ENCODE peak calls at places on chromosome 4, in ten cellular contexts. One of them, this sample, is unnamed. For H3K36me3, the result is how much of the 10 kb centered on the place peaks cover.

GRCh38 chr4:174553828-174554227 is 31.5 kb upstream of the HPGD start:
- DNase-seq in right lobe of liver: no peak
- DNase-seq in endothelial cell of umbilical vein: no peak
- DNase-seq in right atrium auricular region: no peak
- DNase-seq in heart right ventricle: no peak
- DNase-seq in kidney: no peak
- DNase-seq in lower lobe of right lung: no peak
- DNase-seq in psoas muscle: no peak
- DNase-seq in esophagus squamous epithelium: no peak
- DNase-seq in K562: no peak
- DNase-seq in this sample: no peak

GRCh38 chr4:15438939-15439524 is 11.2 kb downstream of the C1QTNF7 start:
- DNase-seq in right lobe of liver: no peak
- DNase-seq in endothelial cell of umbilical vein: no peak
- DNase-seq in right atrium auricular region: no peak
- DNase-seq in heart right ventricle: no peak
- DNase-seq in kidney: no peak
- DNase-seq in lower lobe of right lung: no peak
- DNase-seq in psoas muscle: no peak
- DNase-seq in esophagus squamous epithelium: no peak
- DNase-seq in K562: no peak
- DNase-seq in this sample: no peak

GRCh38 chr4:6917445-6918241 is 8.0 kb downstream of the TBC1D14 start:
- DNase-seq in right lobe of liver: peak
- DNase-seq in endothelial cell of umbilical vein: peak
- DNase-seq in right atrium auricular region: peak
- DNase-seq in heart right ventricle: peak
- DNase-seq in kidney: peak
- DNase-seq in lower lobe of right lung: peak
- DNase-seq in psoas muscle: peak
- DNase-seq in esophagus squamous epithelium: peak
- DNase-seq in K562: peak
- DNase-seq in this sample: peak

GRCh38 chr4:150316332-150317205 is 238.3 kb downstream of the DCLK2 start:
- DNase-seq in right lobe of liver: no peak
- DNase-seq in endothelial cell of umbilical vein: no peak
- DNase-seq in right atrium auricular region: no peak
- DNase-seq in heart right ventricle: no peak
- DNase-seq in kidney: no peak
- DNase-seq in lower lobe of right lung: no peak
- DNase-seq in psoas muscle: no peak
- DNase-seq in esophagus squamous epithelium: no peak
- DNase-seq in K562: no peak
- DNase-seq in this sample: no peak

GRCh38 chr4:144985536-144985935 is 112.5 kb downstream of the ANAPC10 start:
- DNase-seq in right lobe of liver: no peak
- DNase-seq in endothelial cell of umbilical vein: no peak
- DNase-seq in right atrium auricular region: no peak
- DNase-seq in heart right ventricle: no peak
- DNase-seq in kidney: no peak
- DNase-seq in lower lobe of right lung: no peak
- DNase-seq in psoas muscle: no peak
- DNase-seq in esophagus squamous epithelium: no peak
- DNase-seq in K562: no peak
- DNase-seq in this sample: no peak

GRCh38 chr4:100022792-100023222 is 72.7 kb upstream of the H2AZ1 start:
- DNase-seq in right lobe of liver: no peak
- DNase-seq in endothelial cell of umbilical vein: no peak
- DNase-seq in right atrium auricular region: no peak
- DNase-seq in heart right ventricle: no peak
- DNase-seq in kidney: no peak
- DNase-seq in lower lobe of right lung: no peak
- DNase-seq in psoas muscle: no peak
- DNase-seq in esophagus squamous epithelium: no peak
- DNase-seq in K562: no peak
- DNase-seq in this sample: peak

GRCh38 chr4:85402371-85402770 is 72.6 kb upstream of the ARHGAP24 start:
- DNase-seq in right lobe of liver: no peak
- DNase-seq in endothelial cell of umbilical vein: no peak
- DNase-seq in right atrium auricular region: no peak
- DNase-seq in heart right ventricle: no peak
- DNase-seq in kidney: no peak
- DNase-seq in lower lobe of right lung: no peak
- DNase-seq in psoas muscle: no peak
- DNase-seq in esophagus squamous epithelium: no peak
- DNase-seq in K562: no peak
- DNase-seq in this sample: no peak

GRCh38 chr4:31107362-31107761 is 387.2 kb downstream of the PCDH7 start:
- DNase-seq in right lobe of liver: no peak
- DNase-seq in endothelial cell of umbilical vein: peak
- DNase-seq in right atrium auricular region: no peak
- DNase-seq in heart right ventricle: no peak
- DNase-seq in kidney: no peak
- DNase-seq in lower lobe of right lung: no peak
- DNase-seq in psoas muscle: no peak
- DNase-seq in esophagus squamous epithelium: no peak
- DNase-seq in K562: no peak
- DNase-seq in this sample: no peak

GRCh38 chr4:158769175-158769831 is 477 bp downstream of the FNIP2 start:
- DNase-seq in right lobe of liver: peak
- DNase-seq in endothelial cell of umbilical vein: peak
- DNase-seq in right atrium auricular region: peak
- DNase-seq in heart right ventricle: peak
- DNase-seq in kidney: peak
- DNase-seq in lower lobe of right lung: peak
- DNase-seq in psoas muscle: peak
- DNase-seq in esophagus squamous epithelium: no peak
- DNase-seq in K562: peak
- DNase-seq in this sample: peak

DNA sequence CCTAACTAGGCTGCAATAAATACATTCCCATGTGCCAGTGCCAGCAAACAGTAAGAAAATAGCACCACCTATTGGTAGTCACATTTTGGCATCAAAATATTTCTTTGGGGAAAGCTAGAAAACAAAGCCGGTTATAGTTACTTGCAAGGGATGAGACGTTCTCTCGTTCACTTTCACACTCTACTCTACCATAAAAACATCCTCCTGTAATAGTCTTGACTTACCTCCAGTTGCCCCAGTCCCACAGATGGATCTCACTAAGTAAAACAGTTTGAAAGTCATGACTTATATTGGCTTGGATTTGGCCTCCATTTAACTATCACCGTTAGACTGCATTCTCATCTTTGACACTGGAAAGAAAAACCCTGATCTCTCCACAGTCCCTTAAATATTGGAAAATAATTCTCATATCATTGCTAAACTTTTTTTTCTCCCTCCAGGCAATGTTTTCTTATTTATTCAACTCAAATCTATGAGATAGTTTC is 9.7 kb downstream of the BMP3 start:
- DNase-seq in right lobe of liver: no peak
- DNase-seq in endothelial cell of umbilical vein: peak
- DNase-seq in right atrium auricular region: no peak
- DNase-seq in heart right ventricle: no peak
- DNase-seq in kidney: no peak
- DNase-seq in lower lobe of right lung: no peak
- DNase-seq in psoas muscle: no peak
- DNase-seq in esophagus squamous epithelium: no peak
- DNase-seq in K562: peak
- DNase-seq in this sample: no peak
- TF ChIP-seq CTCF in right lobe of liver: peak
- TF ChIP-seq CTCF in endothelial cell of umbilical vein: peak
- TF ChIP-seq CTCF in right atrium auricular region: peak
- TF ChIP-seq CTCF in heart right ventricle: no peak
- TF ChIP-seq CTCF in kidney: peak
- TF ChIP-seq CTCF in lower lobe of right lung: peak
- TF ChIP-seq CTCF in psoas muscle: peak
- TF ChIP-seq CTCF in esophagus squamous epithelium: peak
- TF ChIP-seq CTCF in K562: peak
- TF ChIP-seq CTCF in this sample: peak

DNA sequence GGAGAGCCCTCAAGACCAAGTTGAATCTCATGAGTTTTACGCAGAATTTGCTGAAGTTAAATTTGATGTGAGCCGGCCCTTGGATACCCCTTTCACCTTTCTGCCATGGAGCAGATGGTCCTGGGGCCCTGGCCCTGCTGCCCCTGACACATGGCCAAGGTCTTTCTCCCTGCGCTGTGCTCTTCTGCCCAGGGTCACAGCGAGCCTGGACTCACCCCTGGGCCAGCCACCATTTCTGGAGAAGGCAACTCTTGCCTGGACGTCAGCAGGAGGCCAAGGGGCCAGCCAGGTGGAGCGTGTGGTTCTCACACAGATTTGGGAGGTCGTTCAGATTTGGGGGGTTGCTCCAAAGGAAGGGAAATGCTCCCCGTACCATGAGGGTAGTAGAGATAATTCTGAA is 30.0 kb downstream of the PCGF3 start:
- DNase-seq in right lobe of liver: no peak
- DNase-seq in endothelial cell of umbilical vein: no peak
- DNase-seq in right atrium auricular region: no peak
- DNase-seq in heart right ventricle: no peak
- DNase-seq in kidney: no peak
- DNase-seq in lower lobe of right lung: no peak
- DNase-seq in psoas muscle: peak
- DNase-seq in esophagus squamous epithelium: no peak
- DNase-seq in K562: no peak
- DNase-seq in this sample: no peak
- H3K36me3 ChIP-seq in right lobe of liver: under half
- H3K36me3 ChIP-seq in endothelial cell of umbilical vein: half or more
- H3K36me3 ChIP-seq in right atrium auricular region: half or more
- H3K36me3 ChIP-seq in heart right ventricle: under half
- H3K36me3 ChIP-seq in kidney: under half
- H3K36me3 ChIP-seq in lower lobe of right lung: half or more
- H3K36me3 ChIP-seq in psoas muscle: under half
- H3K36me3 ChIP-seq in esophagus squamous epithelium: half or more
- H3K36me3 ChIP-seq in K562: half or more
- H3K36me3 ChIP-seq in this sample: half or more

DNA sequence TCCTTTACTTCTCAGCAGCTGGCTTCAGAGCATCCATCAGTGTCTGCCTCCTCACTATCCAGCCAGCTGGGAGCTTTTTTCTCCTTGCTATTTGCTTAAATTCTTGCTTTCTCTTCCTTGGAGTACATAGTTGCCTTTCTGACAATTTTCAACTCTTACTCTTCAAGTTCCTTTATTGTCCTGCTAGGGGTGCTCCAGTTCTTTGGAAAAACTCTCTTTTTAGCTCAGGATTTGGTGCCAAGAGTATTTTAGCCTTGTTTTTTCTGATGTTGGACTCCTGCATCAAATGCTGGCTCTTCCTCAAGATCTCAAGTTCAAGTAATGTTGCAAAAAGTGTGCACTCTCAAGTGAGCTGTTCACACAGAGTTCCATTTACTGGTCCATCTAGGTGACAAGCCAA is 126.4 kb downstream of the KDR start:
- DNase-seq in right lobe of liver: no peak
- DNase-seq in endothelial cell of umbilical vein: peak
- DNase-seq in right atrium auricular region: no peak
- DNase-seq in heart right ventricle: no peak
- DNase-seq in kidney: no peak
- DNase-seq in lower lobe of right lung: no peak
- DNase-seq in psoas muscle: no peak
- DNase-seq in esophagus squamous epithelium: no peak
- DNase-seq in K562: no peak
- DNase-seq in this sample: no peak
- TF ChIP-seq CTCF in right lobe of liver: peak
- TF ChIP-seq CTCF in endothelial cell of umbilical vein: peak
- TF ChIP-seq CTCF in right atrium auricular region: peak
- TF ChIP-seq CTCF in heart right ventricle: peak
- TF ChIP-seq CTCF in kidney: peak
- TF ChIP-seq CTCF in lower lobe of right lung: peak
- TF ChIP-seq CTCF in psoas muscle: peak
- TF ChIP-seq CTCF in esophagus squamous epithelium: peak
- TF ChIP-seq CTCF in K562: peak
- TF ChIP-seq CTCF in this sample: no peak

GRCh38 chr4:1318046-1318375 is 28.3 kb downstream of the MAEA start:
- DNase-seq in right lobe of liver: peak
- DNase-seq in endothelial cell of umbilical vein: no peak
- DNase-seq in right atrium auricular region: no peak
- DNase-seq in heart right ventricle: no peak
- DNase-seq in kidney: peak
- DNase-seq in lower lobe of right lung: no peak
- DNase-seq in psoas muscle: no peak
- DNase-seq in esophagus squamous epithelium: no peak
- DNase-seq in K562: no peak
- DNase-seq in this sample: no peak

GRCh38 chr4:1318488-1319213 is 28.4 kb upstream of the UVSSA start:
- DNase-seq in right lobe of liver: peak
- DNase-seq in endothelial cell of umbilical vein: no peak
- DNase-seq in right atrium auricular region: no peak
- DNase-seq in heart right ventricle: no peak
- DNase-seq in kidney: peak
- DNase-seq in lower lobe of right lung: peak
- DNase-seq in psoas muscle: peak
- DNase-seq in esophagus squamous epithelium: no peak
- DNase-seq in K562: peak
- DNase-seq in this sample: no peak

GRCh38 chr4:1315838-1316536 is 26.3 kb downstream of the MAEA start:
- DNase-seq in right lobe of liver: no peak
- DNase-seq in endothelial cell of umbilical vein: no peak
- DNase-seq in right atrium auricular region: no peak
- DNase-seq in heart right ventricle: no peak
- DNase-seq in kidney: peak
- DNase-seq in lower lobe of right lung: no peak
- DNase-seq in psoas muscle: no peak
- DNase-seq in esophagus squamous epithelium: no peak
- DNase-seq in K562: no peak
- DNase-seq in this sample: no peak

GRCh38 chr4:1316537-1317168 is 27.0 kb downstream of the MAEA start:
- DNase-seq in right lobe of liver: no peak
- DNase-seq in endothelial cell of umbilical vein: no peak
- DNase-seq in right atrium auricular region: no peak
- DNase-seq in heart right ventricle: no peak
- DNase-seq in kidney: peak
- DNase-seq in lower lobe of right lung: no peak
- DNase-seq in psoas muscle: no peak
- DNase-seq in esophagus squamous epithelium: no peak
- DNase-seq in K562: no peak
- DNase-seq in this sample: no peak

DNA sequence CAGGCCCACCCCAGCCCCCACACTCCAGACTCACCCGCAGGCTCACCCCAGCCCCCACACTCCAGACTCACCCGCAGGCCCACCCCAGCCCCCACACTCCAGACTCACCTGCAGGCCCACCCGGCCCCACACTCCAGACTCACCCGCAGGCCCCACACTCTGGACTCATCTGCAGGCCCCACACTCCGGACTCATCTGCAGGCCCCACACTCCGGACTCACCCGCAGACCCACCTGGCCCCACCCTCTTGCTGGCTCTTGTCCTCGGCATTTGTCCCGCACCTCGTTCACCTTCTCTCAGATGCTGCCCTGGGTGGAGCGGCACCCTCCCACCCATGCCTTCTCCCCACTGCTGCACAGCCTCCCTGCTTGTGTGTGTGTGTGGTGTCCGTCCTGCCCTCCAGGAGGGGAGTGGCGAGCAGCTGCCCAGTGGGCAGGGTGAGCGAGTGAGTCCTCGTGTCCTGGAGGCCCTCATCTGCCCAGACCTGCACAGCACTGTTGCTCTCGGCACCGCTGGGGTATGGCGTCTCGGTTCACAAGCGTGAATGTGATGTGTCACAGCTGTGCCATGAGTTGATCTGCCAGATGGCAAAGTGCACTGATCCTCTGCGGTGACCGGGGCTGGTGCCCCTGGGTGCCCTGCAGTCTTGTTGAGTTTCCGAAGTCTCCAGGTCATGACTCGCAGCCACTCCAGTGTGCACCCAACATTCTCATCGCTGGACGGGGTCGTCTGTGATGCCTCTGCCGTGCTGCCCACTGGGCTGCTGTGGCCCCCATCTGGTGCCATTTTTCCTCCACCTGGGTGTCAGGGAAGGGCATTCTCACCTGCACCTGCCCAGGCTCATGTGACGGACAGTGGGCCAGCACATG is 27.7 kb downstream of the MAEA start:
- DNase-seq in right lobe of liver: no peak
- DNase-seq in endothelial cell of umbilical vein: no peak
- DNase-seq in right atrium auricular region: no peak
- DNase-seq in heart right ventricle: no peak
- DNase-seq in kidney: peak
- DNase-seq in lower lobe of right lung: no peak
- DNase-seq in psoas muscle: no peak
- DNase-seq in esophagus squamous epithelium: no peak
- DNase-seq in K562: no peak
- DNase-seq in this sample: no peak
- H3K36me3 ChIP-seq in right lobe of liver: under half
- H3K36me3 ChIP-seq in endothelial cell of umbilical vein: under half
- H3K36me3 ChIP-seq in right atrium auricular region: half or more
- H3K36me3 ChIP-seq in heart right ventricle: under half
- H3K36me3 ChIP-seq in kidney: under half
- H3K36me3 ChIP-seq in lower lobe of right lung: half or more
- H3K36me3 ChIP-seq in psoas muscle: under half
- H3K36me3 ChIP-seq in esophagus squamous epithelium: half or more
- H3K36me3 ChIP-seq in K562: half or more
- H3K36me3 ChIP-seq in this sample: half or more